ENCODE peak calls at places on chromosomes 5 and 9, in seven cellular contexts. O is lower lobe of right lung; R is mesenchymal stem cell; X is stomach; Q is IMR-90; J is CD8-positive, alpha-beta memory T cell; N is PC-9. P is an unnamed sample. For H3K27me3 and H3K4me1, the result is how much of the 10 kb centered on the place peaks cover.

GRCh38 chr5:94288937-94289336 is 329.5 kb downstream of the KIAA0825 start:
- DNase-seq in R (no peak), O (no peak), Q (peak), J (no peak), N (no peak), X (no peak), P (no peak)

GRCh38 chr5:73545403-73545779 is 20.0 kb downstream of the ANKRA2 start:
- DNase-seq in X (no peak), Q (no peak), O (no peak), J (no peak), N (no peak), R (no peak), P (no peak)

GRCh38 chr5:125870271-125870670 is 552.9 kb upstream of the GRAMD2B start:
- DNase-seq in N (no peak), X (no peak), J (no peak), O (no peak), Q (peak), R (peak), P (no peak)

GRCh38 chr5:73969195-73970059 is 343.4 kb downstream of the ARHGEF28 start:
- DNase-seq in X (no peak), O (no peak), J (no peak), R (no peak), N (no peak), Q (no peak), P (no peak)

GRCh38 chr9:23826120-23826629 is at the start of gene ELAVL2:
- DNase-seq in J (no peak), Q (peak), O (peak), R (peak), N (peak), X (peak), P (peak)

GRCh38 chr5:56106837-56107236 is 112.1 kb upstream of the IL6ST start:
- DNase-seq in O (no peak), J (no peak), N (peak), Q (no peak), X (no peak), R (no peak), P (no peak)

GRCh38 chr5:176866913-176867312 is 32.2 kb downstream of the HK3 start:
- DNase-seq in X (no peak), R (no peak), Q (no peak), J (no peak), N (no peak), O (no peak), P (no peak)

GRCh38 chr5:7597058-7597457 is 201.1 kb downstream of the ADCY2 start:
- DNase-seq in J (no peak), O (no peak), Q (no peak), N (no peak), R (no peak), X (peak), P (no peak)

GRCh38 chr5:74947961-74948613 is 81.9 kb upstream of the FAM169A start:
- DNase-seq in O (no peak), N (no peak), X (no peak), J (no peak), R (peak), Q (peak), P (no peak)

GRCh38 chr9:112624711-112625707 is 92.9 kb downstream of the INIP start:
- DNase-seq in N (no peak), R (no peak), J (no peak), O (no peak), X (no peak), Q (peak), P (no peak)

GRCh38 chr5:77850536-77851228 is 74.5 kb upstream of the TBCA start:
- DNase-seq in Q (no peak), O (no peak), N (no peak), R (peak), J (no peak), X (no peak), P (no peak)

GRCh38 chr5:77852068-77852513 is 76.0 kb upstream of the TBCA start:
- DNase-seq in J (no peak), R (no peak), N (no peak), Q (no peak), X (no peak), O (no peak), P (no peak)

GRCh38 chr5:77851229-77852067 is 75.3 kb upstream of the TBCA start:
- DNase-seq in R (peak), J (no peak), Q (peak), O (no peak), N (no peak), X (no peak), P (no peak)

GRCh38 chr5:77853353-77853907 is 77.3 kb upstream of the TBCA start:
- DNase-seq in R (peak), N (no peak), O (no peak), J (no peak), Q (no peak), X (no peak), P (no peak)

GRCh38 chr5:77852514-77853352 is 76.6 kb upstream of the TBCA start:
- DNase-seq in O (no peak), N (no peak), X (no peak), J (peak), R (peak), Q (peak), P (peak)
- H3K27ac ChIP-seq in O (no peak), N (no peak), X (peak), J (no peak), R (peak), Q (no peak), P (no peak)

GRCh38 chr9:129778469-129778868 is 24.5 kb upstream of the TOR1B start:
- DNase-seq in O (no peak), Q (no peak), X (no peak), N (peak), R (no peak), J (no peak), P (no peak)
- H3K27me3 ChIP-seq in O (under half), Q (under half), X (under half), N (under half), R (under half), J (under half), P (under half)

GRCh38 chr5:179759961-179760541 is 27.4 kb downstream of the MAML1 start:
- DNase-seq in J (no peak), Q (no peak), N (no peak), R (peak), O (peak), X (no peak), P (no peak)

GRCh38 chr5:179765400-179765799 is 28.4 kb upstream of the LTC4S start:
- DNase-seq in O (no peak), J (no peak), X (no peak), R (peak), Q (peak), N (no peak), P (peak)

GRCh38 chr5:179762079-179762780 is 29.6 kb downstream of the MAML1 start:
- DNase-seq in Q (no peak), J (no peak), R (no peak), N (no peak), X (no peak), O (no peak), P (no peak)

GRCh38 chr5:179763215-179763945 is 30.4 kb upstream of the LTC4S start:
- DNase-seq in R (peak), J (peak), Q (peak), N (peak), O (peak), X (peak), P (peak)

GRCh38 chr5:179762781-179763176 is 30.2 kb downstream of the MAML1 start:
- DNase-seq in Q (peak), J (no peak), X (no peak), O (no peak), R (peak), N (peak), P (no peak)
- H3K4me1 ChIP-seq in Q (under half), J (under half), X (half or more), O (half or more), R (half or more), N (under half), P (under half)

GRCh38 chr9:15293084-15293483 is 13.9 kb downstream of the TTC39B start:
- DNase-seq in J (no peak), N (no peak), R (no peak), Q (no peak), X (no peak), O (no peak), P (no peak)
- H3K27ac ChIP-seq in J (no peak), N (no peak), R (no peak), Q (no peak), X (peak), O (peak), P (no peak)

GRCh38 chr9:135088979-135089847 is 1.7 kb downstream of the OLFM1 start:
- DNase-seq in O (no peak), J (no peak), R (no peak), Q (no peak), N (no peak), X (no peak), P (no peak)
- H3K27me3 ChIP-seq in O (under half), J (under half), R (under half), Q (under half), N (half or more), X (under half), P (under half)

DNA sequence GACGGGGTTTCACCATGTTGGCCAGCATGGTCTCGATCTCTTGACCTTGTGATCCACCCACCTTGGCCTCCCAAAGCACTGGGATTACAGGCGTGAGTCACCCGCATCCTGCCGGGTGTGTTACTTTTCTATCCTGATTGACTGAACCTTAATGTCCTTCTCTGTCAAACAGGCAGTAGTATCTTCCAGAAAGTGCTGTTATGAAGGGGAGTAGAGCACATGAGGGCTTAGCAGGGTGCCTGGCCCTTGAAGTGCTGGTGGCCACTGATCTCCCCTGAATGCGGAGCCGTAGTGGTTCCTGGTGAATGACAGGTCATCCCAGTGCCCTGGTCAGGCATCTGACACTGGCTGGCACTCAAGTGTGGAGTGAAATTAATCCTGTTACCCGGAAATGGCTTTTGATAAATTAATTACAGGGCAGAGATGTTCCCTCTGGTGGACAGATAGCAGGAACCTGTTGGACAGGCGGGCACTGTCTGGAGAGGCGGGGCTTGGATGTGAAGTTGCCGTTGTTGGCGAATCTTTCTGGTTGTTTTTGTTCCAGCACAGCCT is 28.4 kb downstream of the PRRC2B start:
- DNase-seq in R (no peak), J (no peak), O (no peak), Q (peak), N (peak), X (no peak), P (no peak)
- H3K4me1 ChIP-seq in R (half or more), J (half or more), O (half or more), Q (under half), N (under half), X (half or more), P (half or more)

P was measured in heart left ventricle.